ENCODE peak calls at places on chromosomes 13 and 19, in four cellular contexts. One of them, this sample, is unnamed.

GRCh38 chr13:45540195-45540594 is 75.3 kb downstream of the ERICH6B start:
- DNase-seq in IMR-90: no peak
- DNase-seq in upper lobe of right lung: no peak
- DNase-seq in left lung: no peak
- DNase-seq in this sample: no peak

GRCh38 chr19:12603714-12604113 is 6.9 kb downstream of the ZNF490 start:
- DNase-seq in left lung: no peak
- DNase-seq in IMR-90: peak; percentile 67
- DNase-seq in upper lobe of right lung: no peak
- DNase-seq in this sample: no peak

GRCh38 chr13:104936304-104936703 is 1599.2 kb downstream of the EFNB2 start:
- DNase-seq in upper lobe of right lung: no peak
- DNase-seq in IMR-90: no peak
- DNase-seq in left lung: no peak
- DNase-seq in this sample: no peak

GRCh38 chr13:98482476-98483444 is 94.1 kb downstream of the STK24 start:
- DNase-seq in left lung: peak; percentile 77
- DNase-seq in IMR-90: peak; percentile 74
- DNase-seq in upper lobe of right lung: peak; percentile 87
- DNase-seq in this sample: no peak

GRCh38 chr19:42311612-42312160 is 1.4 kb upstream of the TMEM145 start:
- DNase-seq in upper lobe of right lung: no peak
- DNase-seq in left lung: no peak
- DNase-seq in IMR-90: no peak
- DNase-seq in this sample: no peak

GRCh38 chr19:49718991-49719390 is 28.1 kb downstream of the CPT1C start:
- DNase-seq in left lung: no peak
- DNase-seq in upper lobe of right lung: no peak
- DNase-seq in IMR-90: no peak
- DNase-seq in this sample: no peak

GRCh38 chr19:2428756-2429711 is 1.6 kb upstream of the TIMM13 start:
- DNase-seq in upper lobe of right lung: no peak
- DNase-seq in left lung: no peak
- DNase-seq in IMR-90: no peak
- DNase-seq in this sample: peak; percentile 53

GRCh38 chr13:90675129-90675528 is 672.4 kb upstream of the MIR17HG start:
- DNase-seq in upper lobe of right lung: no peak
- DNase-seq in left lung: no peak
- DNase-seq in IMR-90: no peak
- DNase-seq in this sample: no peak

GRCh38 chr13:113275387-113275786 is 21.7 kb upstream of the LAMP1 start:
- DNase-seq in upper lobe of right lung: no peak
- DNase-seq in IMR-90: peak; percentile 75
- DNase-seq in left lung: no peak
- DNase-seq in this sample: no peak

GRCh38 chr13:30739646-30740642 is 4.6 kb downstream of the ALOX5AP start:
- DNase-seq in left lung: no peak
- DNase-seq in IMR-90: peak; percentile 95
- DNase-seq in upper lobe of right lung: no peak
- DNase-seq in this sample: no peak

GRCh38 chr19:40623403-40624239 is 22.5 kb downstream of the LTBP4 start:
- DNase-seq in upper lobe of right lung: peak; percentile 77
- DNase-seq in IMR-90: peak; percentile 18
- DNase-seq in left lung: no peak
- DNase-seq in this sample: peak; percentile 75

GRCh38 chr13:91520952-91521351 is 122.5 kb downstream of the GPC5 start:
- DNase-seq in IMR-90: no peak
- DNase-seq in left lung: no peak
- DNase-seq in upper lobe of right lung: no peak
- DNase-seq in this sample: no peak

GRCh38 chr13:85728831-85729230 is 70.4 kb downstream of the SLITRK6 start:
- DNase-seq in upper lobe of right lung: no peak
- DNase-seq in left lung: no peak
- DNase-seq in IMR-90: peak; percentile 74
- DNase-seq in this sample: no peak

GRCh38 chr13:36329355-36329754 is 16.8 kb downstream of the SPART start:
- DNase-seq in upper lobe of right lung: no peak
- DNase-seq in IMR-90: peak; percentile 46
- DNase-seq in left lung: no peak
- DNase-seq in this sample: no peak

GRCh38 chr13:36323951-36324566 is 22.1 kb downstream of the SPART start:
- DNase-seq in left lung: no peak
- DNase-seq in upper lobe of right lung: no peak
- DNase-seq in IMR-90: peak; percentile 52
- DNase-seq in this sample: no peak

GRCh38 chr13:36328821-36329220 is 17.4 kb downstream of the SPART start:
- DNase-seq in IMR-90: no peak
- DNase-seq in upper lobe of right lung: no peak
- DNase-seq in left lung: no peak
- DNase-seq in this sample: no peak

GRCh38 chr13:36323408-36323807 is 22.8 kb downstream of the SPART start:
- DNase-seq in IMR-90: no peak
- DNase-seq in upper lobe of right lung: no peak
- DNase-seq in left lung: no peak
- DNase-seq in this sample: no peak

GRCh38 chr13:36325912-36326311 is 20.3 kb downstream of the SPART start:
- DNase-seq in upper lobe of right lung: no peak
- DNase-seq in left lung: no peak
- DNase-seq in IMR-90: no peak
- DNase-seq in this sample: no peak
- H3K36me3 ChIP-seq in upper lobe of right lung: peaks cover 88% of the 10 kb centered on the region
- H3K36me3 ChIP-seq in left lung: no peaks in the 10 kb centered on the region
- H3K36me3 ChIP-seq in IMR-90: peaks cover 39% of the 10 kb centered on the region
- H3K36me3 ChIP-seq in this sample: peaks cover 87% of the 10 kb centered on the region

GRCh38 chr13:50592412-50593145 is 250.9 kb downstream of the DLEU7 start:
- DNase-seq in IMR-90: peak; percentile 87
- DNase-seq in upper lobe of right lung: no peak
- DNase-seq in left lung: no peak
- DNase-seq in this sample: no peak
- H3K4me1 ChIP-seq in IMR-90: peaks cover 9% of the 10 kb centered on the region
- H3K4me1 ChIP-seq in upper lobe of right lung: no peaks in the 10 kb centered on the region
- H3K4me1 ChIP-seq in left lung: no peaks in the 10 kb centered on the region
- H3K4me1 ChIP-seq in this sample: peaks cover 42% of the 10 kb centered on the region

GRCh38 chr13:23344923-23345322 is 88.6 kb downstream of the SACS start:
- DNase-seq in left lung: no peak
- DNase-seq in IMR-90: no peak
- DNase-seq in upper lobe of right lung: no peak
- DNase-seq in this sample: no peak
- H3K36me3 ChIP-seq in left lung: no peaks in the 10 kb centered on the region
- H3K36me3 ChIP-seq in IMR-90: peaks cover 37% of the 10 kb centered on the region
- H3K36me3 ChIP-seq in upper lobe of right lung: peaks cover 18% of the 10 kb centered on the region
- H3K36me3 ChIP-seq in this sample: peaks cover 27% of the 10 kb centered on the region

DNA sequence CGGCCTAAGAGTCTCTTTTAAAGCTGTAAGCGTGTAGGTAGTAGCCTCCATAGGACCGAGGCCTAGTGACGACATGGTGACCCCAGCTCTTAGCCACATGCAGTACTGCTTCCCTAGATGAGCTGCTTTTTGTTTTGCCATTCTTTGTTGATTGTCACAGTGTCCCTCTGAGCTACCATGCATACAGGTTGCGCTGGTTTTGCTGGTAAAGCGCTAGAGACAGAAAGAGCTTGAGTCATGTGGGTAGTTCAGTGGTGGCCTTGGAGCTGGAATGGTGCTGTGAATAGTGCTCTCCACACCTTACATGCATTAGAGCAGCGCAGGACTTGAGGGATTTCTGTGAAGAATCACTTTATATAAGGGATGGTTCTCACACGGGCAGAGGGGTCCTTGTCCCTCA is 5.1 kb downstream of the HNRNPM start:
- DNase-seq in upper lobe of right lung: no peak
- DNase-seq in left lung: no peak
- DNase-seq in IMR-90: no peak
- DNase-seq in this sample: no peak
- H3K4me1 ChIP-seq in upper lobe of right lung: peaks cover 82% of the 10 kb centered on the region
- H3K4me1 ChIP-seq in left lung: peaks cover 51% of the 10 kb centered on the region
- H3K4me1 ChIP-seq in IMR-90: peaks cover 15% of the 10 kb centered on the region
- H3K4me1 ChIP-seq in this sample: peaks cover 34% of the 10 kb centered on the region

DNA sequence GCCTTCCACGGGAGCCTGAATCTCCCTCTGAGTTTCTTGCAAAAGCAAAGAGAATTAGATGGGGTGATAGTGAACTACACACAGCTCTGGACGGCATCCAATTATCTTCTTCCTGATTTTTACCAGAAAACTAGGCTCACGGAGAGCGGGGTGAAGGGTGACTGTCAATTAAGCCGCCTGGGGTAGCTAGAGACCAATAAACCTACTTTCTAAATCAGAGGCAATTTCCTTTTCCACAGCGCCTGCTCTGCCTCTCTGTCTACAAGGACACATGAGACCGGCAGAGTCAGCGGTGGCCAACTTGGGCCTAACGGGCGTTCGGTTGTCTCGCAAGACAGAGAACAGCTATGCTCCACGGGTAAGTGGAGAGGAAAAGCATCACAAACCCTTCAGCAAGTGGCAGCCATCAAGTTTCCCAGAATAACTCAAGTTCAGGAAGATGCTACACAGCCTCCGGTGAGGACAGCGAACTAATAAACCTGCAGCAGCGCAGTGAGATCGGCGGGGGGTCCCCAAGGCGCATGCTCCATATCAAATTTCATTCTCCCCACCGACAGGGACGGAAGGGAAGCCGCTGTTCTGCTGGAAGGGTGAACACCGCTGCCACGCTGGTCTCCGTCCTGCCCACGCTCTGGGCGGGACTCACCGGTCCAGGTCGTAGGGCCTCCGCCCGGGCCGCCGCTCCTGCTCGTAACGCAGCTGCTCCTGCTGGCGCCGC is 25.7 kb upstream of the TINCR start:
- DNase-seq in left lung: no peak
- DNase-seq in upper lobe of right lung: no peak
- DNase-seq in IMR-90: no peak
- DNase-seq in this sample: no peak
- H3K36me3 ChIP-seq in left lung: no peaks in the 10 kb centered on the region
- H3K36me3 ChIP-seq in upper lobe of right lung: peaks cover 100% of the 10 kb centered on the region
- H3K36me3 ChIP-seq in IMR-90: peaks cover 87% of the 10 kb centered on the region
- H3K36me3 ChIP-seq in this sample: peaks cover 71% of the 10 kb centered on the region

GRCh38 chr13:73936001-73936400 is 198.2 kb downstream of the KLF12 start:
- DNase-seq in left lung: no peak
- DNase-seq in IMR-90: peak; percentile 46
- DNase-seq in upper lobe of right lung: no peak
- DNase-seq in this sample: no peak
- H3K4me1 ChIP-seq in left lung: no peaks in the 10 kb centered on the region
- H3K4me1 ChIP-seq in IMR-90: peaks cover 20% of the 10 kb centered on the region
- H3K4me1 ChIP-seq in upper lobe of right lung: no peaks in the 10 kb centered on the region
- H3K4me1 ChIP-seq in this sample: peaks cover 40% of the 10 kb centered on the region

This sample was measured in RWPE2.